ENCODE peak calls at places on chromosomes 3 and 15, in five cellular contexts. T is activated T-cell treated with anti-CD3 and anti-CD28 coated beads, Interleukin-2, amount 50 U/mL, for 1 hour; U is spleen; N is GM04503; S is cardiac septum. I is an unnamed sample.

GRCh38 chr3:111027868-111028267 is 43.7 kb upstream of the NECTIN3 start:
- DNase-seq in S (no peak), U (no peak), N (no peak), T (no peak), I (no peak)

GRCh38 chr3:178669758-178670157 is 133.5 kb downstream of the KCNMB2 start:
- DNase-seq in N (no peak), S (no peak), U (no peak), T (no peak), I (no peak)

GRCh38 chr3:27696906-27697305 is 25.2 kb downstream of the EOMES start:
- DNase-seq in U (no peak), S (no peak), N (no peak), T (no peak), I (no peak)

GRCh38 chr15:66115568-66116206 is 137.9 kb downstream of the MEGF11 start:
- DNase-seq in T (peak), S (no peak), N (no peak), U (peak), I (no peak)

GRCh38 chr3:133835961-133836360 is 30.3 kb downstream of the SRPRB start:
- DNase-seq in U (no peak), N (no peak), T (no peak), S (peak), I (no peak)

GRCh38 chr15:94743668-94744067 is 512.3 kb downstream of the MCTP2 start:
- DNase-seq in U (no peak), S (no peak), N (no peak), T (no peak), I (no peak)

GRCh38 chr15:83092309-83092976 is 15.0 kb upstream of the TM6SF1 start:
- DNase-seq in N (no peak), U (no peak), T (no peak), S (no peak), I (no peak)

GRCh38 chr3:188656196-188656982 is 502.4 kb downstream of the LPP start:
- DNase-seq in N (no peak), T (no peak), S (no peak), U (no peak), I (no peak)

GRCh38 chr3:70754314-70754713 is 441.9 kb upstream of the MDFIC2 start:
- DNase-seq in S (no peak), N (no peak), T (no peak), U (no peak), I (no peak)

GRCh38 chr3:53155763-53156162 is 5.2 kb upstream of the PRKCD start:
- DNase-seq in T (no peak), U (no peak), N (no peak), S (no peak), I (no peak)

GRCh38 chr3:15271785-15272381 is 60.5 kb downstream of the SH3BP5 start:
- DNase-seq in U (peak), T (peak), N (no peak), S (peak), I (no peak)

GRCh38 chr3:159619341-159619885 is 369.2 kb upstream of the IL12A start:
- DNase-seq in T (no peak), S (no peak), U (no peak), N (peak), I (no peak)

GRCh38 chr3:167656821-167657220 is 3.1 kb upstream of the WDR49 start:
- DNase-seq in T (no peak), N (no peak), U (no peak), S (no peak), I (no peak)

GRCh38 chr3:46566040-46566631 is at the start of gene LRRC2:
- DNase-seq in S (peak), T (peak), N (no peak), U (peak), I (no peak)

GRCh38 chr3:136409549-136409948 is 159.4 kb downstream of the PCCB start:
- DNase-seq in T (no peak), U (no peak), N (no peak), S (no peak), I (no peak)

GRCh38 chr3:39641210-39641718 is 168.1 kb upstream of the MYRIP start:
- DNase-seq in U (no peak), N (no peak), S (no peak), T (no peak), I (no peak)

GRCh38 chr3:121757087-121757811 is 7.7 kb upstream of the GOLGB1 start:
- DNase-seq in N (no peak), T (no peak), S (no peak), U (no peak), I (no peak)

GRCh38 chr15:90000175-90000923 is 775 bp upstream of the ZNF710 start:
- DNase-seq in U (peak), T (no peak), S (no peak), N (no peak), I (no peak)

GRCh38 chr3:134323966-134324962 is 50.0 kb downstream of the AMOTL2 start:
- DNase-seq in S (no peak), N (no peak), T (no peak), U (peak), I (no peak)

GRCh38 chr15:25936004-25936403 is 72.9 kb upstream of the ATP10A start:
- DNase-seq in N (no peak), T (no peak), U (no peak), S (no peak), I (no peak)

GRCh38 chr3:105490045-105490444 is 123.3 kb downstream of the ALCAM start:
- DNase-seq in U (no peak), N (no peak), S (no peak), T (no peak), I (no peak)

GRCh38 chr3:21703291-21703690 is 47.7 kb downstream of the ZNF385D start:
- DNase-seq in N (no peak), U (no peak), T (no peak), S (no peak), I (no peak)

GRCh38 chr3:174767853-174768382 is 91.2 kb upstream of the NAALADL2 start:
- DNase-seq in S (no peak), T (no peak), U (no peak), N (no peak), I (no peak)

GRCh38 chr15:47685141-47685870 is 32.0 kb upstream of the SEMA6D start:
- DNase-seq in S (no peak), U (no peak), N (peak), T (no peak), I (no peak)

GRCh38 chr15:38176155-38176554 is 76.5 kb upstream of the SPRED1 start:
- DNase-seq in T (no peak), U (no peak), N (no peak), S (no peak), I (no peak)

GRCh38 chr3:123791898-123792297 is 92.2 kb downstream of the MYLK start:
- DNase-seq in N (no peak), T (no peak), U (no peak), S (no peak), I (no peak)

GRCh38 chr3:25532763-25533162 is 104.7 kb downstream of the RARB start:
- DNase-seq in S (no peak), T (no peak), U (no peak), N (no peak), I (no peak)

GRCh38 chr15:87764461-87765236 is 491.9 kb downstream of the NTRK3 start:
- DNase-seq in N (peak), U (no peak), S (no peak), T (no peak), I (peak)

GRCh38 chr3:3447671-3448070 is 268.2 kb upstream of the CRBN start:
- DNase-seq in N (no peak), U (no peak), T (no peak), S (no peak), I (no peak)

GRCh38 chr3:187983484-187984124 is 170.4 kb upstream of the LPP start:
- DNase-seq in T (no peak), S (no peak), N (no peak), U (no peak), I (no peak)

GRCh38 chr3:149969110-149969944 is 1.4 kb downstream of the PFN2 start:
- DNase-seq in U (no peak), N (peak), T (no peak), S (no peak), I (no peak)

GRCh38 chr15:55403531-55403930 is 4.6 kb downstream of the CCPG1 start:
- DNase-seq in S (no peak), U (no peak), N (no peak), T (no peak), I (no peak)

GRCh38 chr3:101827211-101828174 is 21.8 kb upstream of the NFKBIZ start:
- DNase-seq in N (no peak), T (peak), S (peak), U (peak), I (no peak)

GRCh38 chr3:106683931-106684330 is 693.3 kb upstream of the CCDC54 start:
- DNase-seq in U (no peak), N (no peak), S (no peak), T (no peak), I (no peak)

GRCh38 chr3:195282982-195283381 is 12.0 kb upstream of the XXYLT1 start:
- DNase-seq in T (no peak), N (no peak), U (no peak), S (no peak), I (no peak)